ENCODE peak calls at places on chromosomes 12 and 14, in seven cellular contexts. E is transverse colon, U is A549, T is K562, I is stomach, C is ovary, W is upper lobe of left lung. K is an unnamed sample.
A peak's percentile ranks its signal among the peaks of the same experiment; 100 is the strongest.

GRCh38 chr12:75939016-75939642 is 92.4 kb downstream of the PHLDA1 start:
- DNase-seq in E (no peak), U (no peak), T (no peak), I (no peak), C (no peak), W (no peak), K (no peak)

GRCh38 chr14:39247256-39247655 is 13.5 kb downstream of the MIA2 start:
- DNase-seq in E (no peak), U (no peak), T (no peak), I (no peak), C (no peak), W (no peak), K (no peak)

GRCh38 chr12:21941522-21942376 is 523 bp upstream of the ABCC9 start:
- DNase-seq in E (peak; percentile 45), U (no peak), T (peak; percentile 24), I (no peak), C (peak; percentile 71), W (peak; percentile 61), K (peak; percentile 79)

GRCh38 chr12:91801048-91801447 is 344.6 kb downstream of the BTG1 start:
- DNase-seq in E (no peak), U (peak; percentile 7), T (no peak), I (no peak), C (no peak), W (no peak), K (no peak)

GRCh38 chr12:65960820-65961691 is 136.8 kb downstream of the HMGA2 start:
- DNase-seq in E (no peak), U (no peak), T (no peak), I (no peak), C (no peak), W (no peak), K (no peak)

GRCh38 chr12:57166971-57167371 is 19.6 kb upstream of the LRP1-AS start:
- DNase-seq in E (no peak), U (peak; percentile 78), T (peak; percentile 47), I (no peak), C (no peak), W (no peak), K (no peak)

GRCh38 chr14:52987042-52987441 is 36.2 kb upstream of the FERMT2 start:
- DNase-seq in E (no peak), U (no peak), T (no peak), I (no peak), C (no peak), W (no peak), K (no peak)

GRCh38 chr14:94844593-94844992 is 74.7 kb upstream of the GSC start:
- DNase-seq in E (peak; percentile 9), U (no peak), T (no peak), I (no peak), C (no peak), W (no peak), K (no peak)

GRCh38 chr14:23579739-23580138 is 1.1 kb upstream of the JPH4 start:
- DNase-seq in E (no peak), U (no peak), T (no peak), I (no peak), C (no peak), W (no peak), K (no peak)

GRCh38 chr14:77053046-77053841 is 24.7 kb upstream of the IRF2BPL start:
- DNase-seq in E (peak; percentile 73), U (peak; percentile 65), T (peak; percentile 78), I (peak; percentile 64), C (peak; percentile 78), W (peak; percentile 85), K (no peak)

GRCh38 chr14:91778217-91778616 is 46.3 kb upstream of the CATSPERB start:
- DNase-seq in E (no peak), U (no peak), T (no peak), I (no peak), C (no peak), W (no peak), K (no peak)

GRCh38 chr12:25052191-25053020 is 103.5 kb upstream of the BCAT1 start:
- DNase-seq in E (peak; percentile 31), U (no peak), T (peak; percentile 59), I (no peak), C (no peak), W (peak; percentile 61), K (no peak)

GRCh38 chr12:117031843-117032592 is 67.2 kb downstream of the TESC start:
- DNase-seq in E (no peak), U (no peak), T (no peak), I (peak; percentile 29), C (no peak), W (no peak), K (peak; percentile 60)

GRCh38 chr12:76032043-76032981 is 736 bp upstream of the PHLDA1 start:
- DNase-seq in E (peak; percentile 30), U (peak; percentile 74), T (peak; percentile 73), I (peak; percentile 49), C (peak; percentile 55), W (peak; percentile 44), K (no peak)

GRCh38 chr14:106694638-106695393 is 1168.4 kb downstream of the TMEM121 start:
- DNase-seq in E (peak; percentile 63), U (peak; percentile 17), T (no peak), I (no peak), C (no peak), W (peak; percentile 23), K (no peak)

GRCh38 chr14:37153483-37153882 is 18.9 kb downstream of the SLC25A21 start:
- DNase-seq in E (no peak), U (no peak), T (no peak), I (no peak), C (no peak), W (no peak), K (no peak)

GRCh38 chr12:26056335-26056734 is 68.5 kb downstream of the BHLHE41 start:
- DNase-seq in E (no peak), U (peak; percentile 11), T (no peak), I (peak; percentile 61), C (no peak), W (peak; percentile 41), K (no peak)

GRCh38 chr12:91637789-91638624 is 455.4 kb upstream of the DCN start:
- DNase-seq in E (no peak), U (no peak), T (no peak), I (no peak), C (no peak), W (no peak), K (no peak)

GRCh38 chr14:89723930-89724915 is 230.3 kb downstream of the EFCAB11 start:
- DNase-seq in E (no peak), U (no peak), T (no peak), I (no peak), C (no peak), W (no peak), K (no peak)

GRCh38 chr12:103947871-103948555 is 17.7 kb upstream of the TDG start:
- DNase-seq in E (no peak), U (no peak), T (no peak), I (no peak), C (no peak), W (peak; percentile 43), K (no peak)

GRCh38 chr12:124451637-124452243 is 115.7 kb downstream of the NCOR2 start:
- DNase-seq in E (no peak), U (no peak), T (no peak), I (no peak), C (no peak), W (no peak), K (no peak)

GRCh38 chr12:124453419-124454351 is 113.7 kb downstream of the NCOR2 start:
- DNase-seq in E (peak; percentile 80), U (peak; percentile 69), T (no peak), I (peak; percentile 70), C (peak; percentile 62), W (peak; percentile 93), K (no peak)

GRCh38 chr12:124454352-124454725 is 113.1 kb downstream of the NCOR2 start:
- DNase-seq in E (no peak), U (no peak), T (no peak), I (no peak), C (no peak), W (no peak), K (no peak)

GRCh38 chr12:124451016-124451415 is 116.4 kb downstream of the NCOR2 start:
- DNase-seq in E (no peak), U (no peak), T (no peak), I (no peak), C (no peak), W (no peak), K (no peak)

GRCh38 chr12:124452576-124453391 is 114.6 kb downstream of the NCOR2 start:
- DNase-seq in E (no peak), U (no peak), T (no peak), I (no peak), C (no peak), W (no peak), K (no peak)
- H3K4me3 ChIP-seq in E (no peak overlapping the region), U (peak overlapping the region; percentile 3), T (no peak overlapping the region), I (no peak overlapping the region), C (no peak overlapping the region), W (peak overlapping the region; percentile 4), K (no peak overlapping the region)

GRCh38 chr14:105495101-105495989 is 4.3 kb downstream of the TEDC1 start:
- DNase-seq in E (no peak), U (no peak), T (no peak), I (no peak), C (no peak), W (peak; percentile 18), K (no peak)
- TF ChIP-seq EP300 in E (no peak), U (no peak), T (no peak), I (no peak), C (no peak), W (no peak), K (no peak)

DNA sequence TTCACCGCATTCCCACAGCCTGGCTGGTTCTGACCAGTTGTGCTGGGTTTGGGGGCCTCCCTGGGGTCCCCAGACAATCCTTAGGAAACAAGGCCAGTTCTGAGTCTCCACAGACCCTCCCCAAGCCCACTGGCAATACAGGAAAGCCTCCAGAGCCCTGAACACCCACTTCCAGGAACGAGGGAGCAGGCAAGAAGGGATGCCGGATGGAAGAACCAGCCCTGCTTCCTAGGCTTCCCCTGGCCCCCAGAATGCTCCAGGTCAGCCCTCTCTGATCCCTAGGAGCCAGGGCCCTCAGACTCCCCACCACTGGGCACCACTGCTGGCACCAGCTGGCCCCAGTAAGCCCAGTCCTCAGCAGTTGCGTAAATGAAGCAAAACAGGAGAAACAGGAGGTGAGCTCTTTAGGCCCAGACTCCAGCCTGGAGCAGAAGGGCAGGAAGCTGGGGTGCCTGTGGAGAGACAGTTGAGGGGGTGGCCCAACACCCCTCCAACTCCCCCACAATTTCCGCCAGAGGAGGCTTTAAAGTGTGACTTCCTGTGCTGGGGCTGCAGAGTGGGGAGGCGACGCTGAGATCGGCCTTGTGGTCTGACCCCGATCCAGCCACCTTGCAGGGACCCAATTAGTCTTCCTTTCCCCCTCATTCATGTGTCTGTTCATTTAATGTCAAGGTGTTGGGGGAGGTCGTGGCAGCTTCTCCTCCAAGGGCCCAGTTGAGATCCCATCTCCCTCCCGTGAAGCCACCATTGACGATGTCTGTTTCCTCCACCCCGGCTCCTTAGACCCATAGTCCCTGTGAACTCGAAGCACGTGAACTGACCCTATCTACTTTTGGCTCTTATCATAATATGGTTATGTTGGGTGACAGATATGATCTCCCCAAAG is 4.8 kb downstream of the TNFRSF1A start:
- DNase-seq in E (peak; percentile 62), U (no peak), T (peak; percentile 73), I (no peak), C (no peak), W (peak; percentile 61), K (no peak)
- TF ChIP-seq POLR2A in E (no peak), U (no peak), T (peak; percentile 62), I (no peak), C (no peak), W (peak; percentile 48), K (no peak)

DNA sequence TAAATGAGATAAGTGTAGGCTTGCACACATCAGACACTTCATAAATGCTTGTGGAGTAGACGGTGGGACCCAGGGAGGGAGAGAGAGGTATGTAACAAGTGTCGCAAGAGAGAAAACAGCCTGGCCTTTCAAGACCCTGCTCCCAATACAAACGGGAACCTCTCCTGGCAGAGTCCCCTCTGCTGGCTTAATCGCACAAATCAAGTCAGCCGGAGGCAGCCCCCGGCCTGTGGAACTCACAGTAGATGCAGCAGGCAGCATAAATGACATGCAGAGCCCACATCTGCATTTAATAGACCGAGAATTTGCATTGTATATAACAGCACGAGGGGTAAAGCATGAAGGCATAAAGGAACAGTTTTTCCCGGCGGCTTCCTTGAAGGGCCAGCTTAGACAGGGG is 730 bp downstream of the RTL1 start:
- DNase-seq in E (no peak), U (no peak), T (no peak), I (no peak), C (no peak), W (no peak), K (no peak)
- H3K4me3 ChIP-seq in E (no peak overlapping the region), U (no peak overlapping the region), T (no peak overlapping the region), I (no peak overlapping the region), C (no peak overlapping the region), W (no peak overlapping the region), K (no peak overlapping the region)